ENCODE peak calls at places on chromosomes 3 and 15, in six cellular contexts. S is posterior cingulate gyrus, Q is caudate nucleus, W is psoas muscle, H is HT1080, X is T follicular helper cell. P is an unnamed sample.
A peak's percentile ranks its signal among the peaks of the same experiment; 100 is the strongest.

GRCh38 chr3:115550285-115550741 is 73.0 kb upstream of the GAP43 start:
- DNase-seq in Q (no peak), X (no peak), W (no peak), S (no peak), H (no peak), P (no peak)

GRCh38 chr15:72934006-72934405 is 118.3 kb upstream of the NEO1 start:
- DNase-seq in W (no peak), X (no peak), Q (no peak), H (peak; percentile 7), S (no peak), P (no peak)

GRCh38 chr3:33645060-33645841 is 72.8 kb downstream of the CLASP2 start:
- DNase-seq in W (no peak), H (no peak), X (peak; percentile 10), Q (no peak), S (no peak), P (no peak)

GRCh38 chr3:129540776-129541516 is 2.0 kb upstream of the H1-8 start:
- DNase-seq in Q (no peak), H (no peak), S (no peak), W (no peak), X (no peak), P (no peak)

GRCh38 chr15:101501703-101502373 is 12.3 kb upstream of the PCSK6 start:
- DNase-seq in X (peak; percentile 9), H (peak; percentile 40), Q (no peak), W (peak; percentile 67), S (peak; percentile 67), P (peak; percentile 48)

GRCh38 chr3:49750056-49750455 is 26.3 kb upstream of the GMPPB start:
- DNase-seq in Q (no peak), X (no peak), S (no peak), W (no peak), H (no peak), P (no peak)

GRCh38 chr15:28918141-28918983 is 32.6 kb downstream of the APBA2 start:
- DNase-seq in Q (no peak), W (no peak), H (no peak), S (no peak), X (no peak), P (no peak)

GRCh38 chr3:13264468-13264795 is 155.7 kb downstream of the NUP210 start:
- DNase-seq in Q (no peak), X (no peak), W (peak; percentile 48), H (no peak), S (no peak), P (no peak)

GRCh38 chr3:12959838-12960378 is 113.3 kb downstream of the IQSEC1 start:
- DNase-seq in W (peak; percentile 59), S (no peak), H (no peak), X (no peak), Q (no peak), P (no peak)

GRCh38 chr3:126908752-126909275 is 74.1 kb upstream of the PLXNA1 start:
- DNase-seq in S (no peak), H (peak; percentile 56), W (no peak), X (no peak), Q (no peak), P (no peak)

GRCh38 chr3:98525494-98525893 is 2.8 kb upstream of the CLDND1 start:
- DNase-seq in W (no peak), H (no peak), S (no peak), X (no peak), Q (no peak), P (no peak)

GRCh38 chr15:82571722-82572222 is 31.5 kb upstream of the RPS17 start:
- DNase-seq in H (no peak), S (peak; percentile 76), Q (peak; percentile 76), W (peak; percentile 71), X (no peak), P (peak; percentile 43)

GRCh38 chr3:188947401-188947982 is 224.3 kb upstream of the TPRG1 start:
- DNase-seq in W (peak; percentile 94), X (no peak), H (no peak), S (peak; percentile 64), Q (peak; percentile 90), P (peak; percentile 90)

GRCh38 chr15:98873441-98874218 is 134.0 kb downstream of the PGPEP1L start:
- DNase-seq in X (no peak), H (peak; percentile 88), S (no peak), W (no peak), Q (no peak), P (no peak)

GRCh38 chr15:96234109-96234892 is 96.2 kb upstream of the NR2F2 start:
- DNase-seq in S (no peak), W (no peak), Q (no peak), X (no peak), H (no peak), P (no peak)

GRCh38 chr3:13879102-13879945 is 547 bp downstream of the WNT7A start:
- DNase-seq in H (no peak), S (no peak), X (no peak), Q (no peak), W (no peak), P (no peak)

GRCh38 chr3:106349191-106349881 is 480.5 kb upstream of the CBLB start:
- DNase-seq in W (no peak), H (no peak), X (no peak), Q (no peak), S (no peak), P (no peak)

GRCh38 chr3:101127991-101128390 is 134.8 kb upstream of the ABI3BP start:
- DNase-seq in X (no peak), Q (no peak), S (no peak), W (no peak), H (no peak), P (no peak)

GRCh38 chr3:130093741-130094391 is 12.2 kb downstream of the ALG1L2 start:
- DNase-seq in W (no peak), Q (no peak), X (no peak), H (peak; percentile 72), S (no peak), P (no peak)

GRCh38 chr3:10273697-10274305 is 18.9 kb downstream of the GHRL start:
- DNase-seq in S (no peak), X (no peak), W (no peak), Q (no peak), H (no peak), P (no peak)

GRCh38 chr15:33735637-33736247 is 232.6 kb upstream of the CHRM5 start:
- DNase-seq in W (no peak), S (no peak), X (no peak), Q (no peak), H (peak; percentile 16), P (peak; percentile 28)

GRCh38 chr15:59339252-59339672 is 33.4 kb downstream of the MYO1E start:
- DNase-seq in Q (no peak), X (no peak), S (no peak), W (no peak), H (no peak), P (no peak)

GRCh38 chr3:111484666-111485065 is 57.3 kb upstream of the CD96 start:
- DNase-seq in X (no peak), S (no peak), Q (no peak), H (no peak), W (no peak), P (no peak)

GRCh38 chr3:66567066-66567465 is 66.2 kb upstream of the LRIG1 start:
- DNase-seq in S (no peak), X (no peak), W (no peak), Q (no peak), H (peak; percentile 18), P (no peak)

P was measured in stomach.